ENCODE peak calls at places on chromosomes 12 and 14, in five cellular contexts. One of them, this sample, is unnamed.
A peak's percentile ranks its signal among the peaks of the same experiment; 100 is the strongest.

GRCh38 chr12:57614178-57614947 is 3.1 kb downstream of the ARHGEF25 start:
- DNase-seq in ovary: no peak
- DNase-seq in small intestine: no peak
- DNase-seq in thoracic aorta: no peak
- DNase-seq in A549: peak; percentile 68
- DNase-seq in this sample: no peak

GRCh38 chr12:113852695-113853490 is 113.2 kb downstream of the RBM19 start:
- DNase-seq in ovary: no peak
- DNase-seq in small intestine: no peak
- DNase-seq in thoracic aorta: no peak
- DNase-seq in A549: no peak
- DNase-seq in this sample: no peak

GRCh38 chr14:102831163-102831804 is 54.0 kb downstream of the TRAF3 start:
- DNase-seq in ovary: no peak
- DNase-seq in small intestine: no peak
- DNase-seq in thoracic aorta: no peak
- DNase-seq in A549: no peak
- DNase-seq in this sample: no peak

GRCh38 chr14:68665116-68665515 is 127.8 kb downstream of the ZFP36L1 start:
- DNase-seq in ovary: no peak
- DNase-seq in small intestine: no peak
- DNase-seq in thoracic aorta: no peak
- DNase-seq in A549: no peak
- DNase-seq in this sample: no peak

GRCh38 chr14:37142835-37143499 is 29.4 kb downstream of the SLC25A21 start:
- DNase-seq in ovary: no peak
- DNase-seq in small intestine: no peak
- DNase-seq in thoracic aorta: no peak
- DNase-seq in A549: peak; percentile 17
- DNase-seq in this sample: no peak

GRCh38 chr12:93851245-93851665 is 174.1 kb downstream of the CRADD start:
- DNase-seq in ovary: no peak
- DNase-seq in small intestine: peak; percentile 65
- DNase-seq in thoracic aorta: no peak
- DNase-seq in A549: no peak
- DNase-seq in this sample: no peak

GRCh38 chr12:116955382-116956021 is 44.8 kb downstream of the FBXW8 start:
- DNase-seq in ovary: no peak
- DNase-seq in small intestine: peak; percentile 87
- DNase-seq in thoracic aorta: no peak
- DNase-seq in A549: peak; percentile 68
- DNase-seq in this sample: no peak

GRCh38 chr14:20641591-20641990 is at the start of gene OR6S1:
- DNase-seq in ovary: no peak
- DNase-seq in small intestine: no peak
- DNase-seq in thoracic aorta: no peak
- DNase-seq in A549: no peak
- DNase-seq in this sample: no peak

GRCh38 chr12:56104815-56105476 is 587 bp downstream of the PA2G4 start:
- DNase-seq in ovary: no peak
- DNase-seq in small intestine: peak; percentile 22
- DNase-seq in thoracic aorta: no peak
- DNase-seq in A549: peak; percentile 31
- DNase-seq in this sample: no peak

GRCh38 chr14:103314496-103315277 is 19.4 kb upstream of the EIF5 start:
- DNase-seq in ovary: no peak
- DNase-seq in small intestine: peak; percentile 16
- DNase-seq in thoracic aorta: no peak
- DNase-seq in A549: no peak
- DNase-seq in this sample: no peak

DNA sequence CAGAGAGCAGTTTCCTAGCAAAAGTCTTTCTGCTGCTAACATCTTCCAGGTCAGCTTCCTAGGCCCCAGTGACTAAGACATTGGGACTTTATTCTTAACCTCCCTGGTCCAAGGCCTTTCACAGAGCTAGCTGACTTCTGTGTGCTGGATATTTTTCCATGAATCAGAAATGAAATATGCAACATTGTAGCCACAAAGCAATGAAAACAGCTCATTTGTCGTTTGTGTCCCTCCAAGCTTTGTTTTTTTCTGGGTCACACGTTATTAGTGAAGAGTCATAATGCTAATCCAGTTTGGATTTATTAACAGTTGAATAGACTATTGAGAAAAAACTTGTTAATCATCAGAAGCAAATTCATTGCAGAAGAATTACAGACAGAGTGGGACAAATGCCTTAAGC is 82.4 kb downstream of the ARF6 start:
- DNase-seq in ovary: no peak
- DNase-seq in small intestine: peak; percentile 69
- DNase-seq in thoracic aorta: no peak
- DNase-seq in A549: peak; percentile 83
- DNase-seq in this sample: peak; percentile 92
- H3K4me1 ChIP-seq in ovary: peaks cover 18% of the 10 kb centered on the region
- H3K4me1 ChIP-seq in small intestine: peaks cover 22% of the 10 kb centered on the region
- H3K4me1 ChIP-seq in thoracic aorta: peaks cover 41% of the 10 kb centered on the region
- H3K4me1 ChIP-seq in A549: peaks cover 66% of the 10 kb centered on the region
- H3K4me1 ChIP-seq in this sample: peaks cover 64% of the 10 kb centered on the region

GRCh38 chr12:132923356-132923909 is 32.7 kb downstream of the ZNF605 start:
- DNase-seq in ovary: no peak
- DNase-seq in small intestine: no peak
- DNase-seq in thoracic aorta: no peak
- DNase-seq in A549: no peak
- DNase-seq in this sample: no peak
- H3K9me3 ChIP-seq in ovary: peaks cover 10% of the 10 kb centered on the region
- H3K9me3 ChIP-seq in small intestine: peaks cover 11% of the 10 kb centered on the region
- H3K9me3 ChIP-seq in thoracic aorta: peaks cover 95% of the 10 kb centered on the region
- H3K9me3 ChIP-seq in A549: peaks cover 96% of the 10 kb centered on the region
- H3K9me3 ChIP-seq in this sample: peaks cover 76% of the 10 kb centered on the region

GRCh38 chr12:47891356-47891755 is 13.4 kb downstream of the VDR start:
- DNase-seq in ovary: no peak
- DNase-seq in small intestine: no peak
- DNase-seq in thoracic aorta: no peak
- DNase-seq in A549: no peak
- DNase-seq in this sample: no peak
- H3K4me1 ChIP-seq in ovary: no peaks in the 10 kb centered on the region
- H3K4me1 ChIP-seq in small intestine: peaks cover 6% of the 10 kb centered on the region
- H3K4me1 ChIP-seq in thoracic aorta: no peaks in the 10 kb centered on the region
- H3K4me1 ChIP-seq in A549: peaks cover 2% of the 10 kb centered on the region
- H3K4me1 ChIP-seq in this sample: peaks cover 3% of the 10 kb centered on the region

GRCh38 chr14:28676481-28676880 is 90.1 kb upstream of the FOXG1 start:
- DNase-seq in ovary: no peak
- DNase-seq in small intestine: no peak
- DNase-seq in thoracic aorta: no peak
- DNase-seq in A549: peak; percentile 11
- DNase-seq in this sample: peak; percentile 63
- H3K9me3 ChIP-seq in ovary: no peaks in the 10 kb centered on the region
- H3K9me3 ChIP-seq in small intestine: no peaks in the 10 kb centered on the region
- H3K9me3 ChIP-seq in thoracic aorta: no peaks in the 10 kb centered on the region
- H3K9me3 ChIP-seq in A549: no peaks in the 10 kb centered on the region
- H3K9me3 ChIP-seq in this sample: no peaks in the 10 kb centered on the region

GRCh38 chr12:46445551-46446235 is 73.1 kb upstream of the SLC38A2 start:
- DNase-seq in ovary: no peak
- DNase-seq in small intestine: peak; percentile 70
- DNase-seq in thoracic aorta: no peak
- DNase-seq in A549: no peak
- DNase-seq in this sample: no peak

GRCh38 chr12:46442723-46443122 is 70.2 kb upstream of the SLC38A2 start:
- DNase-seq in ovary: no peak
- DNase-seq in small intestine: no peak
- DNase-seq in thoracic aorta: no peak
- DNase-seq in A549: no peak
- DNase-seq in this sample: no peak

GRCh38 chr12:46442239-46442638 is 69.7 kb upstream of the SLC38A2 start:
- DNase-seq in ovary: no peak
- DNase-seq in small intestine: no peak
- DNase-seq in thoracic aorta: no peak
- DNase-seq in A549: no peak
- DNase-seq in this sample: no peak

GRCh38 chr12:46445093-46445492 is 72.5 kb upstream of the SLC38A2 start:
- DNase-seq in ovary: no peak
- DNase-seq in small intestine: no peak
- DNase-seq in thoracic aorta: no peak
- DNase-seq in A549: peak; percentile 24
- DNase-seq in this sample: no peak

DNA sequence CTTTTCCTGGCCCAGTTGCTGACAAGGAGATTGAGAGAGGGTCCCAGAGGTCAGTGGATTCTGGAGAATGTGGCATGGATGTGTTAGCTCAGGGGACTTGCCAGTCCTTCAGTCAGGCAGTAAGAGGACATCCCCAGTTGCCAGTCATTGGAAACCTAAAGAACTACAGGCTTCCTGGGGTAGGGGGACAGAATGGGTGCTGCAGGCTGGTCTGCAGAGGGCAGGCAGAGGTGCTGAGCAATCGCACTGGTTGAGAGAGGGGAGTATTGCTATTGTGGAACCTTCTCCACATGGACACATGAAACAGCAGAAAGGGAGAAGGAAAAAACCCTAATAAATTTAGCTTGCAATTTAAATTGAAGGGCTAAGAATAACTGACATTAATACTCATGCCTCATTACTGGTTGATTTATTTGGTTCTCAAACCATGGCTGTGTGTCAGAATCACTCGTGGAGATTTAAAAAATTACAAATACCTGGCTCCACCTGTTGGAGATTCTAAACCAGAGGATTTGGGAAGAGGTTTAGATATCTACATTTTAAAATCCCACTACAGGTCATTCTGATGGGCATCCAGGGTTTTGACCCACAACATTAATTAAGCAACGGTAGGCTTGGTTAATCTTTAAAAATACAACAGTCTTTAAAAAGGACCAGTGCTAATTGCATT is 71.2 kb upstream of the SLC38A2 start:
- DNase-seq in ovary: no peak
- DNase-seq in small intestine: no peak
- DNase-seq in thoracic aorta: no peak
- DNase-seq in A549: no peak
- DNase-seq in this sample: no peak
- H3K4me1 ChIP-seq in ovary: peaks cover 7% of the 10 kb centered on the region
- H3K4me1 ChIP-seq in small intestine: peaks cover 5% of the 10 kb centered on the region
- H3K4me1 ChIP-seq in thoracic aorta: no peaks in the 10 kb centered on the region
- H3K4me1 ChIP-seq in A549: peaks cover 44% of the 10 kb centered on the region
- H3K4me1 ChIP-seq in this sample: peaks cover 41% of the 10 kb centered on the region

GRCh38 chr12:109560867-109561710 is 12.2 kb downstream of the MMAB start:
- DNase-seq in ovary: no peak
- DNase-seq in small intestine: no peak
- DNase-seq in thoracic aorta: no peak
- DNase-seq in A549: no peak
- DNase-seq in this sample: no peak
- H3K9me3 ChIP-seq in ovary: no peaks in the 10 kb centered on the region
- H3K9me3 ChIP-seq in small intestine: no peaks in the 10 kb centered on the region
- H3K9me3 ChIP-seq in thoracic aorta: no peaks in the 10 kb centered on the region
- H3K9me3 ChIP-seq in A549: peaks cover 4% of the 10 kb centered on the region
- H3K9me3 ChIP-seq in this sample: no peaks in the 10 kb centered on the region

GRCh38 chr14:89368490-89369477 is 48.2 kb downstream of the FOXN3 start:
- DNase-seq in ovary: no peak
- DNase-seq in small intestine: peak; percentile 87
- DNase-seq in thoracic aorta: no peak
- DNase-seq in A549: no peak
- DNase-seq in this sample: no peak

GRCh38 chr14:89366580-89367448 is 50.2 kb downstream of the FOXN3 start:
- DNase-seq in ovary: peak; percentile 45
- DNase-seq in small intestine: peak; percentile 90
- DNase-seq in thoracic aorta: no peak
- DNase-seq in A549: no peak
- DNase-seq in this sample: no peak

GRCh38 chr14:89364316-89364715 is 52.7 kb downstream of the FOXN3 start:
- DNase-seq in ovary: no peak
- DNase-seq in small intestine: no peak
- DNase-seq in thoracic aorta: no peak
- DNase-seq in A549: no peak
- DNase-seq in this sample: no peak

GRCh38 chr14:89367449-89368120 is 49.4 kb downstream of the FOXN3 start:
- DNase-seq in ovary: no peak
- DNase-seq in small intestine: peak; percentile 44
- DNase-seq in thoracic aorta: no peak
- DNase-seq in A549: no peak
- DNase-seq in this sample: no peak

DNA sequence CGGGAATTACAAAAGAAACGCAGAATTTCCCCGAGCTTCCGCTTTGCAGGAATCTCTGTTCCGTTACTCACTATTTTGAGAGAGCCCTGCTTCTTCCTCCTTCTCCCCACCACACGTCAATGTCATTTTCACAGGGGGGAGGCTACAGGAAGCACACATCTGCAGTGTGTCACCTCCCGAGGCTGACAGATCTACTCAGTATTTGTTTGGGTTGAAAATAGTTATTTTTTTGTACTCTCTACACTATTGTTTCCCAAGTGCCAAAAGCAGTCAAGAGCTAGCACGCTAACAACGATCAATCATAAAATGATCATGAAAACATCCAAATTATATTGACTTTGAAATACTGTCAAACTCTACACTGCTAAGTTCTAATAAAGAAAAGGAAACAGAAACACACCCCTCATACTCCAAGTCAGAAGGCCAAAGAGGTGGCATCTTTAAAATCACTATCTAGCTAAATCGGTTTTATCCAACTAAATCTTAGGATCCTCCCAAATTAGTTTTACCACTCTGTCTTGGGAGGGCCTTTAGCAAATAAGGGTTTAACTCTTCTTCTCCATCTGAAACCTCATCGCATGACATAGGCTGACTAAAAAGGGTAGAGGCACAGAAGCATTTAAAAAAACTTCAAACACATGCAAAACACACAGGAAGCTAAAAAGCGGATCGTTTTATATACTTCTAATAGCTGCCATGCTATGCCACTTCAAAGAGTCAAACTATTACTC is 51.8 kb downstream of the FOXN3 start:
- DNase-seq in ovary: no peak
- DNase-seq in small intestine: peak; percentile 29
- DNase-seq in thoracic aorta: no peak
- DNase-seq in A549: no peak
- DNase-seq in this sample: no peak
- H3K4me1 ChIP-seq in ovary: peaks cover 19% of the 10 kb centered on the region
- H3K4me1 ChIP-seq in small intestine: peaks cover 29% of the 10 kb centered on the region
- H3K4me1 ChIP-seq in thoracic aorta: peaks cover 36% of the 10 kb centered on the region
- H3K4me1 ChIP-seq in A549: peaks cover 5% of the 10 kb centered on the region
- H3K4me1 ChIP-seq in this sample: no peaks in the 10 kb centered on the region

DNA sequence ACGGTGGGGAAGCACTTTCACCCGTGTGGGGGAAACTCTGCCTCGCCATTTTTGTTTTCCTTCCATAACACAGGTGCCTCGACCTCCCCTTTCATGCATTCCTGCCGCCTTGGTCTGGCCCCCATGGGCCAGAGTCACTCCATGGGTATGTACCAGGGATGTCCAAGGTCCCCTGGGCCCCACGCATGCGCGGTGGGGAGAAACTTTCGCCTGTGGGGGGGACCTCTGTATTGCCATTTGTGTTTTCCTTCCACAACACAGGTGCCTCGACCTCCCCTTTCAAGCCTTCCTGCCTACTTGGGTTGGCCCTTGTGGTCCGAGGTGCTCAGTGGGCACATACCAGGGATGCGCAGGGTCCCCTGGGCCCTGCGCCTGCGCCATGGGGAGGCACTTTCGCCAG is 345.8 kb downstream of the ALG10 start:
- DNase-seq in ovary: no peak
- DNase-seq in small intestine: no peak
- DNase-seq in thoracic aorta: no peak
- DNase-seq in A549: no peak
- DNase-seq in this sample: no peak
- H3K9me3 ChIP-seq in ovary: no peaks in the 10 kb centered on the region
- H3K9me3 ChIP-seq in small intestine: peaks cover 13% of the 10 kb centered on the region
- H3K9me3 ChIP-seq in thoracic aorta: peaks cover 21% of the 10 kb centered on the region
- H3K9me3 ChIP-seq in A549: no peaks in the 10 kb centered on the region
- H3K9me3 ChIP-seq in this sample: no peaks in the 10 kb centered on the region